ENCODE peak calls at places on chromosomes 11 and 22, in four cellular contexts. W, E, U and Z are unnamed samples.

GRCh38 chr22:31749636-31750364 is at the start of gene PRR14L:
- DNase-seq in W (peak; percentile 97), E (peak; percentile 97), U (peak; percentile 87), Z (peak; percentile 93)

GRCh38 chr11:46641639-46642038 is 24.3 kb downstream of the ATG13 start:
- DNase-seq in W (no peak), E (no peak), U (no peak), Z (no peak)

GRCh38 chr11:76629853-76630599 is 40.5 kb downstream of the LRRC32 start:
- DNase-seq in W (no peak), E (no peak), U (no peak), Z (no peak)

GRCh38 chr22:24503137-24503850 is 8.2 kb downstream of the UPB1 start:
- DNase-seq in W (no peak), E (peak; percentile 71), U (no peak), Z (peak; percentile 72)

GRCh38 chr22:37843746-37844089 is 416 bp downstream of the ANKRD54 start:
- DNase-seq in W (no peak), E (no peak), U (no peak), Z (peak; percentile 66)

GRCh38 chr22:48952256-48953102 is 875.2 kb downstream of the BRD1 start:
- DNase-seq in W (no peak), E (peak; percentile 17), U (no peak), Z (no peak)

GRCh38 chr11:70601861-70602575 is 203.7 kb downstream of the CTTN start:
- DNase-seq in W (no peak), E (no peak), U (no peak), Z (no peak)

GRCh38 chr22:24009227-24010017 is 1.7 kb upstream of the CABIN1 start:
- DNase-seq in W (no peak), E (no peak), U (no peak), Z (no peak)

GRCh38 chr11:88537613-88538012 is 200.1 kb upstream of the CTSC start:
- DNase-seq in W (no peak), E (no peak), U (no peak), Z (no peak)

GRCh38 chr11:64227405-64227956 is 1.4 kb downstream of the NUDT22 start:
- DNase-seq in W (no peak), E (no peak), U (no peak), Z (no peak)

GRCh38 chr22:21098099-21098671 is 52.4 kb downstream of the LRRC74B start:
- DNase-seq in W (no peak), E (peak; percentile 19), U (no peak), Z (no peak)

GRCh38 chr22:27405672-27406388 is 395.7 kb downstream of the MN1 start:
- DNase-seq in W (peak; percentile 47), E (peak; percentile 79), U (peak; percentile 25), Z (peak; percentile 43)

GRCh38 chr11:15091620-15092019 is 18.2 kb downstream of the CALCB start:
- DNase-seq in W (no peak), E (no peak), U (no peak), Z (no peak)

DNA sequence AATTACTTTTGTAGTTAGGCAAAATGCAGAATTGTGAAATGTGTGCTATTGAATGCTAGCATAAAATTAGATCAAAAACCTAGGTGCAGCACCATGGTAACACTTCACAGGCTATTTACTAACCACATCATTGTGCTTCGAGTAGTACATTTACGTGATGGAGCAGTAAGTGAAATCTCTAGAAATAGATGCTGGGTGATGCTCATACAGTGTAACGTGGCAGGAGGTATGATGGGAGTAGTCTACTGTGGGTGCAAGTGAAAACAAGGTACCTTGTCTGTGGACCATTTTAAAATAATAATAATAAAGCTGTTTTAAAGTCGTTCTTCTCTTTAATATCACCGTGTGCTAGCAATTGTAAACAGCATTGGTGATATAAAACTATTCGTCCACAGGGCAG is 132.3 kb downstream of the DYNC2H1 start:
- DNase-seq in W (no peak), E (no peak), U (no peak), Z (no peak)
- H4K91ac ChIP-seq in W (no peak overlapping the region), E (no peak overlapping the region), U (no peak overlapping the region), Z (no peak overlapping the region)

GRCh38 chr22:35914665-35915476 is 113.8 kb downstream of the RBFOX2 start:
- DNase-seq in W (peak; percentile 87), E (peak; percentile 88), U (peak; percentile 50), Z (peak; percentile 95)
- H2BK12ac ChIP-seq in W (no peak overlapping the region), E (no peak overlapping the region), U (no peak overlapping the region), Z (no peak overlapping the region)

GRCh38 chr22:33597274-33597985 is 322.8 kb downstream of the LARGE1 start:
- DNase-seq in W (no peak), E (no peak), U (no peak), Z (no peak)
- H3K23ac ChIP-seq in W (no peak overlapping the region), E (no peak overlapping the region), U (no peak overlapping the region), Z (no peak overlapping the region)

GRCh38 chr11:128297805-128298204 is 289.6 kb downstream of the ETS1 start:
- DNase-seq in W (no peak), E (no peak), U (no peak), Z (peak; percentile 10)

GRCh38 chr11:128299132-128299726 is 288.1 kb downstream of the ETS1 start:
- DNase-seq in W (no peak), E (no peak), U (no peak), Z (peak; percentile 93)

GRCh38 chr11:128294685-128295079 is 292.7 kb downstream of the ETS1 start:
- DNase-seq in W (no peak), E (no peak), U (no peak), Z (peak; percentile 59)

GRCh38 chr11:128298271-128298670 is 289.1 kb downstream of the ETS1 start:
- DNase-seq in W (no peak), E (no peak), U (no peak), Z (no peak)

DNA sequence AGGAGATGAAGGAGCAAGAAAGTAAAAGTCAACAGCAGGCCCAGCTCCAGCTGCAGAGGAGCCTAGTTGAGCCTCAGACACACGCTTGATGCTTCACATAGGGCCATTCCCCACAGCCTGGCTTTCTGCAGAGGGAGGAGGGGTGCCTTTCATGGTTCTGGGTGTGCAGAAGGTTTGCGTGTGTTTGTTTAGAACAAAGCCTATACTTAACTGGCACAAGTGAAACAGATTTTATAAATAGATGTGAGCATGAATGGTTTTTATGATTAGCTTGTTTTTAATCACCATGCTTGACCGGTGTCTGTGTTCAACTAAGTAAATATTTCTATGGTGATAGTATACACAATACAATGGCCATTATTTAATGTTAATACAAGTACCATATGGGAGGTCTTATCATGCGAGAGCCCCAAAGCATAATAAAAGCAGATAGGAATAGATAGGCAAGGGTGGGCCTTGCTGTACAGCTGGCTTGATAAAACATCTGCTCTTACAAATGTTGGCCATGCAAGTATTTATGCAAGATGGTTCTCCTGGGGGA is 290.2 kb downstream of the ETS1 start:
- DNase-seq in W (no peak), E (no peak), U (no peak), Z (peak; percentile 37)
- H4K91ac ChIP-seq in W (no peak overlapping the region), E (no peak overlapping the region), U (no peak overlapping the region), Z (peak overlapping the region; percentile 82)

GRCh38 chr11:86481399-86481798 is 106.7 kb downstream of the CCDC81 start:
- DNase-seq in W (no peak), E (no peak), U (no peak), Z (no peak)
- H2BK12ac ChIP-seq in W (no peak overlapping the region), E (no peak overlapping the region), U (no peak overlapping the region), Z (peak overlapping the region; percentile 68)

GRCh38 chr11:10327254-10327653 is 22.4 kb downstream of the ADM start:
- DNase-seq in W (no peak), E (no peak), U (no peak), Z (no peak)
- H3K23ac ChIP-seq in W (no peak overlapping the region), E (no peak overlapping the region), U (no peak overlapping the region), Z (no peak overlapping the region)

GRCh38 chr11:65479184-65480145 is 19.4 kb upstream of the MALAT1 start:
- DNase-seq in W (no peak), E (peak; percentile 76), U (no peak), Z (peak; percentile 97)

GRCh38 chr11:65477271-65478029 is 21.4 kb upstream of the MALAT1 start:
- DNase-seq in W (peak; percentile 81), E (peak; percentile 95), U (no peak), Z (peak; percentile 95)

GRCh38 chr11:65478411-65479183 is 20.2 kb upstream of the MALAT1 start:
- DNase-seq in W (no peak), E (no peak), U (no peak), Z (no peak)

GRCh38 chr11:65473275-65473860 is 25.5 kb upstream of the MALAT1 start:
- DNase-seq in W (no peak), E (no peak), U (no peak), Z (no peak)

GRCh38 chr11:65476632-65477270 is 22.1 kb upstream of the MALAT1 start:
- DNase-seq in W (no peak), E (no peak), U (no peak), Z (peak; percentile 49)
- H4K91ac ChIP-seq in W (no peak overlapping the region), E (no peak overlapping the region), U (peak overlapping the region; percentile 45), Z (peak overlapping the region; percentile 99)